ENCODE peak calls at places on chromosomes 16 and 17, in eight cellular contexts. N is epithelial cell of esophagus, Z is fibroblast of pulmonary artery, C is psoas muscle, H is cardiac fibroblast, K is PC-9, B is suprapubic skin, J is HL-60. F is an unnamed sample.

GRCh38 chr16:3861808-3862451 is 18.6 kb downstream of the CREBBP start:
- DNase-seq in N (no peak), Z (no peak), C (no peak), H (peak; percentile 24), K (no peak), B (no peak), J (no peak), F (no peak)

GRCh38 chr16:11340710-11341109 is 4.5 kb upstream of the RMI2 start:
- DNase-seq in N (no peak), Z (no peak), C (no peak), H (no peak), K (no peak), B (no peak), J (no peak), F (no peak)

GRCh38 chr17:60729854-60730253 is 52.2 kb downstream of the BCAS3 start:
- DNase-seq in N (peak; percentile 62), Z (peak; percentile 3), C (no peak), H (no peak), K (no peak), B (no peak), J (no peak), F (no peak)

GRCh38 chr16:4646773-4647660 is 22.4 kb downstream of the MGRN1 start:
- DNase-seq in N (no peak), Z (no peak), C (no peak), H (no peak), K (no peak), B (no peak), J (no peak), F (no peak)

GRCh38 chr16:15996432-15997109 is 47.2 kb downstream of the ABCC1 start:
- DNase-seq in N (peak; percentile 40), Z (peak; percentile 89), C (peak; percentile 80), H (peak; percentile 95), K (peak; percentile 91), B (no peak), J (no peak), F (peak; percentile 25)

GRCh38 chr16:75282811-75283281 is 31.4 kb upstream of the BCAR1 start:
- DNase-seq in N (peak; percentile 56), Z (no peak), C (no peak), H (peak; percentile 22), K (no peak), B (no peak), J (no peak), F (peak; percentile 41)

GRCh38 chr16:1058216-1058615 is 14.3 kb upstream of the SSTR5 start:
- DNase-seq in N (no peak), Z (no peak), C (no peak), H (no peak), K (no peak), B (no peak), J (no peak), F (no peak)

GRCh38 chr17:10368561-10368960 is 4.2 kb downstream of the MYH13 start:
- DNase-seq in N (no peak), Z (no peak), C (no peak), H (no peak), K (no peak), B (no peak), J (no peak), F (no peak)

GRCh38 chr17:1058423-1059130 is 61.6 kb downstream of the TIMM22 start:
- DNase-seq in N (peak; percentile 65), Z (peak; percentile 55), C (peak; percentile 72), H (peak; percentile 66), K (peak; percentile 83), B (no peak), J (no peak), F (peak; percentile 42)

GRCh38 chr17:34579979-34580684 is 750 bp downstream of the TMEM132E start:
- DNase-seq in N (peak; percentile 10), Z (no peak), C (no peak), H (peak; percentile 15), K (no peak), B (no peak), J (no peak), F (peak; percentile 3)

GRCh38 chr17:60167095-60167741 is 17.4 kb downstream of the CA4 start:
- DNase-seq in N (no peak), Z (no peak), C (no peak), H (no peak), K (no peak), B (no peak), J (no peak), F (no peak)

GRCh38 chr17:56173958-56174357 is 20.7 kb downstream of the ANKFN1 start:
- DNase-seq in N (no peak), Z (no peak), C (peak; percentile 66), H (no peak), K (no peak), B (no peak), J (no peak), F (no peak)

GRCh38 chr17:56174421-56174820 is 21.1 kb downstream of the ANKFN1 start:
- DNase-seq in N (no peak), Z (no peak), C (no peak), H (no peak), K (no peak), B (no peak), J (no peak), F (no peak)

GRCh38 chr17:56173026-56173425 is 19.8 kb downstream of the ANKFN1 start:
- DNase-seq in N (no peak), Z (no peak), C (peak; percentile 62), H (no peak), K (no peak), B (no peak), J (no peak), F (no peak)

GRCh38 chr17:56176101-56176500 is 22.8 kb downstream of the ANKFN1 start:
- DNase-seq in N (no peak), Z (peak; percentile 12), C (no peak), H (no peak), K (no peak), B (no peak), J (no peak), F (no peak)

GRCh38 chr17:56175299-56175935 is 22.1 kb downstream of the ANKFN1 start:
- DNase-seq in N (no peak), Z (no peak), C (no peak), H (no peak), K (no peak), B (no peak), J (no peak), F (no peak)
- H3K4me3 ChIP-seq in N (no peak overlapping the region), Z (no peak overlapping the region), C (no peak overlapping the region), H (no peak overlapping the region), K (no peak overlapping the region), B (no peak overlapping the region), J (no peak overlapping the region), F (no peak overlapping the region)

GRCh38 chr17:73423806-73424205 is 112.0 kb upstream of the CDC42EP4 start:
- DNase-seq in N (no peak), Z (no peak), C (no peak), H (no peak), K (no peak), B (no peak), J (no peak), F (no peak)

GRCh38 chr17:73419896-73420295 is 108.1 kb upstream of the CDC42EP4 start:
- DNase-seq in N (no peak), Z (no peak), C (no peak), H (no peak), K (no peak), B (no peak), J (no peak), F (no peak)

GRCh38 chr17:73423159-73423715 is 111.4 kb upstream of the CDC42EP4 start:
- DNase-seq in N (no peak), Z (no peak), C (no peak), H (no peak), K (no peak), B (no peak), J (no peak), F (no peak)

GRCh38 chr17:73420897-73421296 is 109.1 kb upstream of the CDC42EP4 start:
- DNase-seq in N (peak; percentile 94), Z (peak; percentile 17), C (no peak), H (peak; percentile 18), K (peak; percentile 16), B (no peak), J (no peak), F (peak; percentile 83)

GRCh38 chr17:73422121-73422520 is 110.3 kb upstream of the CDC42EP4 start:
- DNase-seq in N (no peak), Z (no peak), C (no peak), H (no peak), K (no peak), B (no peak), J (no peak), F (no peak)
- TF ChIP-seq CTCF in N (no peak), Z (no peak), C (no peak), H (no peak), K (no peak), B (no peak), J (no peak), F (no peak)

GRCh38 chr17:50538549-50539410 is 6.2 kb downstream of the EPN3 start:
- DNase-seq in N (no peak), Z (no peak), C (no peak), H (no peak), K (no peak), B (no peak), J (no peak), F (no peak)

GRCh38 chr17:50539762-50540440 is 7.1 kb upstream of the SPATA20 start:
- DNase-seq in N (peak; percentile 92), Z (no peak), C (no peak), H (no peak), K (peak; percentile 53), B (no peak), J (no peak), F (peak; percentile 92)

GRCh38 chr17:50541402-50541915 is 5.5 kb upstream of the SPATA20 start:
- DNase-seq in N (no peak), Z (no peak), C (no peak), H (no peak), K (no peak), B (no peak), J (no peak), F (no peak)

GRCh38 chr17:50541916-50542688 is 4.9 kb upstream of the SPATA20 start:
- DNase-seq in N (peak; percentile 80), Z (peak; percentile 73), C (peak; percentile 92), H (peak; percentile 69), K (peak; percentile 86), B (peak; percentile 92), J (peak; percentile 66), F (peak; percentile 82)

GRCh38 chr17:50540485-50541401 is 6.2 kb upstream of the SPATA20 start:
- DNase-seq in N (no peak), Z (no peak), C (no peak), H (no peak), K (no peak), B (no peak), J (no peak), F (no peak)
- H3K4me3 ChIP-seq in N (no peak overlapping the region), Z (no peak overlapping the region), C (peak overlapping the region; percentile 73), H (no peak overlapping the region), K (no peak overlapping the region), B (no peak overlapping the region), J (no peak overlapping the region), F (no peak overlapping the region)

DNA sequence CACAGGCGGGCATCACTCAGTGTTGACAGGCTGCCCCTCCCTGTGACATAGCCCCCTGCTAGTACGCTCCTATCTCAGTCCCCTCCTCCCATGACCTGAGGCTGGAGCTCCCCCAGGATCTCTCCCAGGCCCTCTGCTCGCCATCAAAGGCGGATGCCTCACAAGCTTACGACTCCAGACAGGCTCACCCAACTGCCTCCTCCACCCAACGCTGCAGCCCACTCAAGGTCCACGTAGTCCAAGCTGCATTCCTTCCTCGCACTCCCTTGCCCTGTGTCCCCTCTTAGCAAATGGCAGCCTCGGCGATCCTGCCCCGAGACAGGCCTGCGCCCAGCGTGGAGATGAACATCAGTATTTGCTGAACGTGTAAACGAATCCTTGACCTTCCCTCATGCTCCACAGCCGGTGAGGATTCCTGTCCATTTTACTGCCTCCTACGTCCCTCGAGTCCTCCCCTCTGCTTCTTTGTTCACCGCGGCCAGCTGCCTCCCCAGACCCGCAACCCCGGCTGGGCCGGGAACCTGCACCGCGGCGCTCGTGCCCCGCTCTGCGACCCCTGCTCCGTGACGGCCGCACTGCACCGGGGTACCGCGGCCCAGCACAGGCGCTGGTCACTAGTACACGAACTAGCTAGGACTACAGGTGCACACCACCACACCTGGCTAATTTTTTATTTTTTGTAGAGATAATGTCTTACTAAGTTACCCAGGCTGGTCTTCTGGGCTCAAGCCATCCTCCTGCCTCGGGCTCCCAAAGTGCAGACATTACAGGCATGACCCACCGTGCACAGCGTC is 838 bp upstream of the TMEM97 start:
- DNase-seq in N (no peak), Z (no peak), C (no peak), H (no peak), K (no peak), B (no peak), J (no peak), F (no peak)
- TF ChIP-seq CTCF in N (no peak), Z (no peak), C (no peak), H (no peak), K (no peak), B (no peak), J (no peak), F (no peak)